ENCODE peak calls at places on chromosome 10, in nine cellular contexts. S is GM04503; A is fibroblast of lung; O is T-helper 2 cell; M is CD8-positive, alpha-beta memory T cell; Q is GM13976; P is hypothalamus; L is stimulated activated CD4-positive, alpha-beta T cell treated with anti-CD3 and anti-CD28 coated beads, Interleukin-1b, Interleukin-23, amount 100 ng/mL, for 4 hours; J is activated T-cell treated with anti-CD3 and anti-CD28 coated beads, Interleukin-2, amount 50 U/mL, for 1 hour. Z is an unnamed sample.

GRCh38 chr10:87817291-87817872 is 644 bp downstream of the ATAD1 start:
- DNase-seq in P (no peak), Q (no peak), O (no peak), L (no peak), J (no peak), S (no peak), A (peak), M (no peak), Z (no peak)

GRCh38 chr10:102261842-102262241 is 16.5 kb downstream of the GBF1 start:
- DNase-seq in J (no peak), M (no peak), A (no peak), P (no peak), L (no peak), S (no peak), Q (no peak), O (no peak), Z (no peak)

GRCh38 chr10:98790817-98791216 is 344.1 kb upstream of the HPS1 start:
- DNase-seq in J (no peak), A (peak), L (no peak), P (no peak), O (no peak), M (no peak), S (no peak), Q (peak), Z (no peak)

GRCh38 chr10:118569882-118570252 is 25.6 kb downstream of the PRLHR start:
- DNase-seq in S (no peak), M (no peak), A (no peak), Q (no peak), O (no peak), L (no peak), P (no peak), J (no peak), Z (no peak)

GRCh38 chr10:11934262-11934661 is 108.3 kb downstream of the UPF2 start:
- DNase-seq in A (no peak), S (no peak), J (no peak), Q (no peak), L (no peak), M (no peak), O (no peak), P (no peak), Z (no peak)

GRCh38 chr10:23345861-23346260 is 1.3 kb upstream of the C10orf67 start:
- DNase-seq in A (peak), M (no peak), L (no peak), S (no peak), Q (no peak), P (no peak), O (no peak), J (no peak), Z (no peak)

GRCh38 chr10:43204943-43205671 is 61.8 kb downstream of the RASGEF1A start:
- DNase-seq in L (peak), P (no peak), J (peak), Q (peak), O (peak), S (no peak), M (peak), A (peak), Z (peak)

GRCh38 chr10:75417522-75417927 is 13.9 kb upstream of the LRMDA start:
- DNase-seq in O (no peak), L (no peak), Q (no peak), J (no peak), S (no peak), A (no peak), P (no peak), M (no peak), Z (no peak)

GRCh38 chr10:104300002-104300735 is 31.2 kb downstream of the GSTO2 start:
- DNase-seq in L (no peak), S (peak), M (no peak), P (no peak), Q (no peak), J (no peak), O (no peak), A (peak), Z (no peak)

GRCh38 chr10:71128311-71129010 is 83.9 kb upstream of the UNC5B start:
- DNase-seq in L (no peak), P (no peak), Q (no peak), S (no peak), M (no peak), O (no peak), J (no peak), A (no peak), Z (no peak)

GRCh38 chr10:94125856-94126255 is 132.1 kb downstream of the PLCE1 start:
- DNase-seq in Q (no peak), O (no peak), P (no peak), A (peak), L (no peak), J (no peak), M (no peak), S (peak), Z (no peak)

GRCh38 chr10:33040436-33040835 is 82.4 kb upstream of the ITGB1 start:
- DNase-seq in A (no peak), M (no peak), S (no peak), Q (no peak), O (no peak), P (no peak), J (no peak), L (no peak), Z (no peak)

GRCh38 chr10:43398939-43399871 is 9.8 kb downstream of the HNRNPF start:
- DNase-seq in Q (no peak), L (no peak), M (no peak), J (peak), P (no peak), A (no peak), S (peak), O (no peak), Z (no peak)

GRCh38 chr10:77163670-77164348 is 473.8 kb downstream of the KCNMA1 start:
- DNase-seq in A (peak), S (peak), Q (no peak), L (no peak), P (no peak), M (no peak), J (no peak), O (no peak), Z (no peak)

GRCh38 chr10:7610017-7610416 is 56.7 kb downstream of the ITIH5 start:
- DNase-seq in L (no peak), O (no peak), M (no peak), P (no peak), Q (no peak), A (no peak), J (no peak), S (no peak), Z (no peak)

GRCh38 chr10:47357131-47357582 is 9.0 kb downstream of the RBP3 start:
- DNase-seq in P (no peak), O (no peak), M (no peak), S (no peak), Q (no peak), L (no peak), J (no peak), A (no peak), Z (no peak)

GRCh38 chr10:50381637-50382036 is 130.3 kb upstream of the ASAH2 start:
- DNase-seq in M (no peak), Q (no peak), L (no peak), O (no peak), S (no peak), A (no peak), P (no peak), J (no peak), Z (no peak)

GRCh38 chr10:97053285-97053684 is 132.5 kb downstream of the SLIT1 start:
- DNase-seq in L (no peak), M (no peak), O (no peak), A (no peak), S (no peak), P (no peak), Q (no peak), J (no peak), Z (no peak)

GRCh38 chr10:93515963-93516450 is 19.6 kb downstream of the CEP55 start:
- DNase-seq in L (no peak), J (no peak), M (no peak), P (no peak), A (peak), S (no peak), Q (no peak), O (no peak), Z (no peak)

GRCh38 chr10:58894929-58895328 is 281.5 kb upstream of the PHYHIPL start:
- DNase-seq in L (no peak), Q (no peak), A (no peak), S (no peak), P (no peak), J (no peak), O (no peak), M (no peak), Z (no peak)

GRCh38 chr10:129960493-129961273 is 3.4 kb downstream of the EBF3 start:
- DNase-seq in L (no peak), M (no peak), S (no peak), O (no peak), P (no peak), A (no peak), Q (no peak), J (no peak), Z (no peak)

Z was measured in activated B cell treated with CpG ODN at 0.5 μM for 24 hours.